ENCODE peak calls at places on chromosome 22, in four cellular contexts. One of them, this sample, is unnamed.

GRCh38 chr22:37563153-37564081 is 3.1 kb downstream of the CDC42EP1 start:
- DNase-seq in body of pancreas: peak
- DNase-seq in H1: no peak
- DNase-seq in HCT116: peak
- DNase-seq in this sample: peak

GRCh38 chr22:22044153-22044552 is 61.6 kb upstream of the TOP3B start:
- DNase-seq in HCT116: no peak
- DNase-seq in body of pancreas: no peak
- DNase-seq in H1: no peak
- DNase-seq in this sample: no peak

GRCh38 chr22:32920032-32920628 is 118.6 kb downstream of the TIMP3 start:
- DNase-seq in body of pancreas: peak
- DNase-seq in H1: no peak
- DNase-seq in HCT116: no peak
- DNase-seq in this sample: no peak

GRCh38 chr22:41040483-41040882 is 51.9 kb upstream of the EP300 start:
- DNase-seq in HCT116: no peak
- DNase-seq in body of pancreas: no peak
- DNase-seq in H1: no peak
- DNase-seq in this sample: no peak

GRCh38 chr22:28497188-28497587 is 182.5 kb downstream of the TTC28 start:
- DNase-seq in HCT116: no peak
- DNase-seq in body of pancreas: no peak
- DNase-seq in H1: no peak
- DNase-seq in this sample: no peak

GRCh38 chr22:35784633-35785032 is 67.0 kb downstream of the APOL5 start:
- DNase-seq in H1: no peak
- DNase-seq in body of pancreas: no peak
- DNase-seq in HCT116: no peak
- DNase-seq in this sample: no peak

GRCh38 chr22:22110548-22111266 is 128.1 kb upstream of the TOP3B start:
- DNase-seq in H1: no peak
- DNase-seq in body of pancreas: peak
- DNase-seq in HCT116: peak
- DNase-seq in this sample: peak

GRCh38 chr22:45271667-45272188 is 13.0 kb upstream of the UPK3A start:
- DNase-seq in H1: no peak
- DNase-seq in HCT116: no peak
- DNase-seq in body of pancreas: peak
- DNase-seq in this sample: no peak

GRCh38 chr22:19942886-19943664 is 1.5 kb upstream of the TXNRD2 start:
- DNase-seq in H1: no peak
- DNase-seq in body of pancreas: peak
- DNase-seq in HCT116: no peak
- DNase-seq in this sample: peak

GRCh38 chr22:23152238-23153114 is 7.2 kb downstream of the RAB36 start:
- DNase-seq in body of pancreas: no peak
- DNase-seq in H1: no peak
- DNase-seq in HCT116: no peak
- DNase-seq in this sample: no peak

GRCh38 chr22:25666308-25666707 is 75.7 kb upstream of the MYO18B start:
- DNase-seq in H1: no peak
- DNase-seq in body of pancreas: peak
- DNase-seq in HCT116: no peak
- DNase-seq in this sample: no peak

GRCh38 chr22:44975444-44976262 is 34.2 kb downstream of the PHF21B start:
- DNase-seq in body of pancreas: peak
- DNase-seq in HCT116: peak
- DNase-seq in H1: peak
- DNase-seq in this sample: peak

GRCh38 chr22:22210375-22210774 is 34.2 kb upstream of the VPREB1 start:
- DNase-seq in HCT116: peak
- DNase-seq in body of pancreas: peak
- DNase-seq in H1: no peak
- DNase-seq in this sample: peak

GRCh38 chr22:49647346-49648026 is 180.2 kb downstream of the BRD1 start:
- DNase-seq in HCT116: no peak
- DNase-seq in body of pancreas: no peak
- DNase-seq in H1: no peak
- DNase-seq in this sample: peak

GRCh38 chr22:46604306-46604690 is 15.9 kb upstream of the GRAMD4 start:
- DNase-seq in body of pancreas: no peak
- DNase-seq in H1: no peak
- DNase-seq in HCT116: no peak
- DNase-seq in this sample: no peak
- TF ChIP-seq POLR2A in body of pancreas: peak
- TF ChIP-seq POLR2A in H1: no peak
- TF ChIP-seq POLR2A in HCT116: no peak
- TF ChIP-seq POLR2A in this sample: no peak

GRCh38 chr22:38756631-38757463 is 1.0 kb upstream of the SUN2 start:
- DNase-seq in H1: no peak
- DNase-seq in body of pancreas: peak
- DNase-seq in HCT116: no peak
- DNase-seq in this sample: no peak

GRCh38 chr22:38754247-38755154 is 1.3 kb downstream of the SUN2 start:
- DNase-seq in HCT116: no peak
- DNase-seq in H1: no peak
- DNase-seq in body of pancreas: peak
- DNase-seq in this sample: peak

GRCh38 chr22:38753894-38754246 is 1.9 kb downstream of the SUN2 start:
- DNase-seq in H1: no peak
- DNase-seq in body of pancreas: no peak
- DNase-seq in HCT116: no peak
- DNase-seq in this sample: no peak

GRCh38 chr22:38755911-38756532 is at the start of gene SUN2:
- DNase-seq in body of pancreas: peak
- DNase-seq in HCT116: no peak
- DNase-seq in H1: no peak
- DNase-seq in this sample: peak

GRCh38 chr22:38755155-38755910 is 465 bp downstream of the SUN2 start:
- DNase-seq in H1: no peak
- DNase-seq in HCT116: no peak
- DNase-seq in body of pancreas: peak
- DNase-seq in this sample: peak
- TF ChIP-seq POLR2A in H1: no peak
- TF ChIP-seq POLR2A in HCT116: no peak
- TF ChIP-seq POLR2A in body of pancreas: peak
- TF ChIP-seq POLR2A in this sample: peak

DNA sequence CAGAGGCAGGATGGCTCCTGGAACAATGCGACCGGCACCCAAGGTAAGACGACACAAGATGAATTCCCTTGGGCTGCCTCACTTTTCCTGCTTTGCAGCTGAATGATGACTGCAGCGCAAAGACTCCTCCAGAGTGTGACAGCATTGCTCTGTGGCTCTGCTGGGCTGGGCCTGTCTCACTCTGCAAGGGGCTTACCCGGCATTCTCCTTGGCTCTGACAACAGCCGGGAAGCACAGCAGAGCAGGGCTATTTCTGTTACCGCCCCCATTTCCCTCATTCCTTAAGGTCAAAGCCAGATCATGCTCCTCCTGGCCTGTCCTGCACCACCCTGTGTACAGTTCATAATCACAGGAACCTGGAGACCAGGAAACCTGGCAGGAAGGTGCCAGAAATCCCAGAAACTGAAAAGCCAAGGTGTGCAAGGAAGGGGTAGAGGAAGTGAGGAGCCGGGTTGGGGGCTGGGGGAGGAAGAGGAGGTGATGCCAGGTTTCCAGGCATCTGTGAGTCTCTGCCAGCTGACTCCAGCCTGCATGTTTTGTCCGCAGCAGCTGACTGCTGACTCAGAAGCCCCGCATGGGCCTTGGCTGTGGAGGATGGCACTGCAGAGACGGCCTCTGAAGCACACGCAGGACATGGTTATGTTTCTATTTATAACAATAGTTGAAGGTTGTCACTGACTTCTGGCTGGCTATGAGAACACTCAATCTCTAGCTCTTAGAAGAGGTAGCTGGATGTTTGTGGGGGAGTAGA is 113.6 kb downstream of the MICAL3 start:
- DNase-seq in H1: no peak
- DNase-seq in body of pancreas: peak
- DNase-seq in HCT116: no peak
- DNase-seq in this sample: peak
- TF ChIP-seq POLR2A in H1: no peak
- TF ChIP-seq POLR2A in body of pancreas: no peak
- TF ChIP-seq POLR2A in HCT116: no peak
- TF ChIP-seq POLR2A in this sample: no peak

GRCh38 chr22:43956805-43957463 is 1.7 kb downstream of the SAMM50 start:
- DNase-seq in HCT116: no peak
- DNase-seq in body of pancreas: no peak
- DNase-seq in H1: no peak
- DNase-seq in this sample: no peak

GRCh38 chr22:43953988-43954771 is 1.1 kb upstream of the SAMM50 start:
- DNase-seq in HCT116: no peak
- DNase-seq in H1: no peak
- DNase-seq in body of pancreas: no peak
- DNase-seq in this sample: no peak

GRCh38 chr22:43956383-43956782 is 1.1 kb downstream of the SAMM50 start:
- DNase-seq in H1: no peak
- DNase-seq in body of pancreas: no peak
- DNase-seq in HCT116: no peak
- DNase-seq in this sample: no peak

GRCh38 chr22:43955883-43956286 is 643 bp downstream of the SAMM50 start:
- DNase-seq in H1: no peak
- DNase-seq in HCT116: no peak
- DNase-seq in body of pancreas: no peak
- DNase-seq in this sample: no peak

DNA sequence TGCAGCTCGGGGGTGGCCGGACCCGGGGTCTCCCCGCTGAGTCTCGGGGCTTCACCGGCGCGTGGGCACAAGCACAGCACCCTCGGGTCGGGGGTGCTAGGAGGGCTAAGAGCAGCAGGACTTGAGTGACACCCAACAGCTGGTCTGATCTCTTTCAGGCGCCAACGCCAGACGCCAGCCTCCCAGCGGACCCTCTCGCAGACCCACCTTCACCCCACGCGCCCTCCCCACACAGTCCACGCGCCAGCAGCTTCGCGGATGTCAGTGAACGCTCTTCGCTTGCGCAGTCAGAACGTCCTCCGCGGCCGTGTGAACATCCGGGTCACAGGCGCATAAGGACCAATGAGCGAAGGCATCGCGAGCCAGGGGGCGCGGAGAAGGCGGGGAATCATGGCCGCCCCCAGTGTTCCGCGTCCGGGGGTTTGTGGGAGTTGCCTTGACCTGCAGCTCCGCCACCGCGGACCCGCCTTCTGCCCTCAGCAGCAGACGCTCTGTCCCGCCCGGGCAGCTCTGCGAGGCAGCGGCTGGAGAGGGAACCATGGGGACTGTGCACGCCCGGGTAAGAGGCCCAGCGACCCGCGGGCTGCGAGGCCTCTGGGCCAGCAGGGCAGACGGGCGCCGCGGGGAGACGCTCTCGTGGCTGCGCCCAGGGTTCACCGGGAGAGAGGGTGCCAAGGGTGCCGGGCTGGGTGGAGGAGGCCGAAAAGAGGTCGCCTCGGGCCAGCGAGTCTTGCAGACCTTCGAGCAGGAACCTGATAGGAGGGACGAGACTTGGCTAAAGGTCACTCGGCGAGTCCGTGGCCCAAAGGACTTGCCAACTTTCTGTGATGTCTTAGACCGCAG is at the start of gene SAMM50:
- DNase-seq in H1: peak
- DNase-seq in HCT116: peak
- DNase-seq in body of pancreas: peak
- DNase-seq in this sample: peak
- TF ChIP-seq POLR2A in H1: peak
- TF ChIP-seq POLR2A in HCT116: peak
- TF ChIP-seq POLR2A in body of pancreas: peak
- TF ChIP-seq POLR2A in this sample: peak

DNA sequence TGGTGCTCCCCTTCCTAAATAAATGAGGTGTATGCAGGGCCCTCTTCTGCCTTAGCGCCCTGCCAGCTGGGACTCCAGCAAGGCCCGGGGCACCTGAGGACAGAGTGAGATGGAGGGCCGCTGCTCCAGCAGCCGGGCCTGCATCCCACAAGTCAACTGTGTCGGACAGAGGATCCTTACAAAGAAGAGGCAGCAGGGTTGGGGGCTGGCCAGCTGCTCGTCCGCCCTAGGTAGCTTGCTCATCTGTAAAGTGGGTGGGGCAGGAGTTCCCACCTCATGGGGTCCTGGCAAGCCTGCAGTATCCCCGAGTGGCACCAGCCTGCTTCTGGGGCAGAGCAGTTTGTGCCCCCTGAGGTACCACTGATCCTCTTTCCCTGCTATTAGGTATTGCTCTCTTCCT is 7.6 kb downstream of the TMEM121B start:
- DNase-seq in body of pancreas: no peak
- DNase-seq in H1: no peak
- DNase-seq in HCT116: no peak
- DNase-seq in this sample: no peak
- TF ChIP-seq POLR2A in body of pancreas: no peak
- TF ChIP-seq POLR2A in H1: no peak
- TF ChIP-seq POLR2A in HCT116: no peak
- TF ChIP-seq POLR2A in this sample: no peak

GRCh38 chr22:46309526-46310085 is 12.9 kb downstream of the GTSE1 start:
- DNase-seq in HCT116: no peak
- DNase-seq in H1: no peak
- DNase-seq in body of pancreas: no peak
- DNase-seq in this sample: no peak
- TF ChIP-seq POLR2A in HCT116: no peak
- TF ChIP-seq POLR2A in H1: no peak
- TF ChIP-seq POLR2A in body of pancreas: no peak
- TF ChIP-seq POLR2A in this sample: no peak

This sample was measured in H54.